ENCODE peak calls at places on chromosomes 5 and 9, in five cellular contexts. E, F, A, W and B are unnamed samples. For H3K36me3, the result is how much of the 10 kb centered on the place peaks cover.

GRCh38 chr9:6896562-6896961 is 138.8 kb downstream of the KDM4C start:
- DNase-seq in E (no peak), F (peak), A (peak), W (no peak), B (no peak)

GRCh38 chr5:78300464-78301045 is 6.1 kb upstream of the AP3B1 start:
- DNase-seq in E (no peak), F (no peak), A (no peak), W (peak), B (peak)

GRCh38 chr5:116097301-116097700 is 12.5 kb downstream of the COMMD10 start:
- DNase-seq in E (no peak), F (peak), A (peak), W (no peak), B (no peak)

GRCh38 chr5:87263498-87263897 is 4.2 kb upstream of the RASA1 start:
- DNase-seq in E (no peak), F (no peak), A (no peak), W (no peak), B (no peak)

GRCh38 chr9:2727966-2728613 is 10.8 kb downstream of the KCNV2 start:
- DNase-seq in E (no peak), F (peak), A (peak), W (peak), B (no peak)

GRCh38 chr9:133377721-133378216 is 1.6 kb downstream of the STKLD1 start:
- DNase-seq in E (no peak), F (no peak), A (peak), W (no peak), B (no peak)

GRCh38 chr5:149409268-149409948 is 30.3 kb upstream of the IL17B start:
- DNase-seq in E (no peak), F (no peak), A (no peak), W (no peak), B (no peak)

GRCh38 chr5:136781464-136781863 is 416.1 kb upstream of the TRPC7 start:
- DNase-seq in E (no peak), F (peak), A (no peak), W (no peak), B (no peak)

GRCh38 chr9:4550777-4551476 is 60.7 kb downstream of the SLC1A1 start:
- DNase-seq in E (no peak), F (peak), A (no peak), W (no peak), B (no peak)

GRCh38 chr9:78143281-78144007 is 92.4 kb upstream of the CEP78 start:
- DNase-seq in E (no peak), F (peak), A (no peak), W (no peak), B (no peak)

DNA sequence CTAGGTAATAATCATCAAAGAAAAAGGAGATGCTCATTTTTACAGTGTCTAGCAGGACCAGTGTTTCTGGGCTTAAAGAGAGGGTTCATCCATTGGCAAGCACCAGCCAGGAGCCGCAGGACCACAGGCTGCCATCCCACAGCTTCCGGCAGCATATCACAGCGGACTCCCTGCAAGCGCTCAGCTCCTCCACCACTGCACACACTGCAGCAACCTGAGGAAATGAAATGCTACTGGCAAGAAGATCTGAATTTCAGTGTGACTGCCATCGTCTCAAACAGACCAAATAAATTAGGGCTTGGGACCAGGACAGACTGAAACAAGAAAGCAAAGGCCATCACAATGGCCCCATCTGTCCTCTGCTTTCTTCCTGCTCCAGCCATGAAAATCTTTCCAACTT is 114.2 kb downstream of the TTC39B start:
- DNase-seq in E (no peak), F (no peak), A (no peak), W (no peak), B (no peak)
- H3K36me3 ChIP-seq in E (under half), F (under half), A (under half), W (under half), B (under half)

DNA sequence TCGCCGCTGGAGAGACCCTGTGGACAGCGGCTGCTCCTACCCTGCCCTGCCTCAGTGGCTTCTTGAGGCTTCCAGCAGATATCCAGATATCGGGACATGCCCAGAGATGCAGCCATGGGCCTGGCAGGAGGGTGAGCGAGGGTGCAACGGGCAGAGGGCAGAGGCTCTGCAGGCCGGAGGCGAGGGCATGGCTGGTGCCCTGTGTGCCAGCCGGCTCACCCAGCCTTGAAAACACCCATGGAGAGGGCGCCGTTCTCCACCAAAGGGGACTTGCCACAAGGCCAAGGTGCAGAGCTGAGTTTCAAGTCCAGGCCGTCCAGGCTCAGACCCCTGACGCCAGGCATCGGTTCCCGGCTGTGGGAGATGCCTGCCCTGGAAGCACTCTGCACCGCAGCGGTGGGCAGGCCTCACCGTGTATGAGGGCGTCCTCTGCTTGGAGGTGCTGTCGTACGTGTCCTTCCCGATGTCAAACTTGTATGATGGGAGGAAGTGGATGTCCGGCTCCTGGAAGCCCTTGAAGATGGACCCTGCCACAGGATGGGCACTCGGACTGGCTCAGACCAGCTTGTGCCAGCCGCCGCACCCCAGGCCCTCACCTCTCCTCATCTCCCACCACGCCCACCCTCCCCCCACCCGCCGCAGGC is 8.9 kb downstream of the INPP5E start:
- DNase-seq in E (no peak), F (no peak), A (no peak), W (no peak), B (no peak)
- H3K36me3 ChIP-seq in E (under half), F (under half), A (under half), W (half or more), B (under half)

GRCh38 chr5:151030377-151030776 is 10.0 kb downstream of the GPX3 start:
- DNase-seq in E (no peak), F (no peak), A (no peak), W (no peak), B (no peak)
- H3K36me3 ChIP-seq in E (half or more), F (under half), A (under half), W (half or more), B (half or more)

GRCh38 chr5:158807947-158808346 is 291.8 kb downstream of the EBF1 start:
- DNase-seq in E (no peak), F (no peak), A (no peak), W (no peak), B (no peak)
- H3K36me3 ChIP-seq in E (under half), F (under half), A (under half), W (under half), B (under half)

DNA sequence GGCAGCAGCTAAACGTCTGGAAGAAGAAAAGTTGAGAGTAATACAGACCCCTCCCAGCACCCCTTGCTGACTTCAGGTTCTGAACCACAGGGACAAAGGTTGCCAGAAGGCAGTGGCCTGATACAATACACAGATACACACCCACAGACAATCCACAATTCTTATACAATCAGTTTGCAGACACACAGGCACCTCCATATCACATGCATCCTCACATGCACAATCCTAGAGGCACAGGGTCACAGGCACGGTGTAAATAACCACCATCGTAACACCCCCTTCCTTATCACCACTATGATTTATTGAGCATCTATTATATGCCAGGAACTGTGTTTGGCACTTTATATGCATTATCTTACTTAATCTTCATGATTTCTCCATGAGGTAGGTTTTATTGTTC is 8.2 kb downstream of the CNTFR start:
- DNase-seq in E (no peak), F (no peak), A (no peak), W (no peak), B (no peak)
- H3K36me3 ChIP-seq in E (under half), F (under half), A (under half), W (under half), B (under half)

GRCh38 chr5:161009817-161010216 is 157.8 kb upstream of the ATP10B start:
- DNase-seq in E (no peak), F (no peak), A (no peak), W (no peak), B (no peak)
- H3K36me3 ChIP-seq in E (under half), F (under half), A (under half), W (under half), B (under half)

GRCh38 chr5:14313986-14314690 is 171.0 kb downstream of the TRIO start:
- DNase-seq in E (no peak), F (no peak), A (no peak), W (no peak), B (no peak)
- H3K36me3 ChIP-seq in E (under half), F (under half), A (under half), W (under half), B (under half)